ENCODE peak calls at places on chromosomes 11 and 22, in six cellular contexts. W is HL-60, I is ovary, A is spleen, V is IMR-90, E is transverse colon. P is an unnamed sample.

GRCh38 chr11:62881579-62882427 is 1.1 kb downstream of the SLC3A2 start:
- DNase-seq in E (peak), W (peak), I (peak), V (peak), A (peak), P (peak)

GRCh38 chr11:12201016-12201985 is 90.9 kb downstream of the MICAL2 start:
- DNase-seq in I (peak), A (no peak), W (no peak), V (peak), E (no peak), P (peak)

GRCh38 chr11:93490996-93491618 is 52.1 kb downstream of the SMCO4 start:
- DNase-seq in E (no peak), V (no peak), I (no peak), W (no peak), A (no peak), P (no peak)

GRCh38 chr11:116053538-116053919 is 549.3 kb upstream of the CADM1 start:
- DNase-seq in V (no peak), A (no peak), E (no peak), W (no peak), I (no peak), P (no peak)

GRCh38 chr22:49825944-49826602 is 1.6 kb downstream of the BRD1 start:
- DNase-seq in E (peak), A (peak), V (peak), I (no peak), W (peak), P (peak)

GRCh38 chr11:114301927-114302326 is 5.7 kb downstream of the NNMT start:
- DNase-seq in W (no peak), A (no peak), V (no peak), I (no peak), E (no peak), P (no peak)

GRCh38 chr11:16612234-16612571 is 126.2 kb upstream of the C11orf58 start:
- DNase-seq in E (no peak), V (no peak), I (no peak), A (no peak), W (no peak), P (no peak)

GRCh38 chr22:41841085-41841712 is 8.3 kb downstream of the SREBF2 start:
- DNase-seq in W (no peak), E (peak), V (no peak), I (no peak), A (no peak), P (no peak)

GRCh38 chr11:73465019-73465675 is 88.9 kb downstream of the RELT start:
- DNase-seq in I (no peak), A (no peak), V (no peak), W (no peak), E (no peak), P (no peak)

GRCh38 chr11:2807276-2807681 is 78.3 kb downstream of the CDKN1C start:
- DNase-seq in E (peak), V (no peak), W (no peak), I (peak), A (peak), P (peak)

GRCh38 chr11:13160302-13160701 is 117.3 kb upstream of the BMAL1 start:
- DNase-seq in W (no peak), V (no peak), E (no peak), I (no peak), A (no peak), P (no peak)

GRCh38 chr22:27866136-27867091 is 52.6 kb downstream of the PITPNB start:
- DNase-seq in W (no peak), I (peak), E (no peak), A (no peak), V (peak), P (no peak)

GRCh38 chr11:106424111-106424510 is 346.6 kb downstream of the AASDHPPT start:
- DNase-seq in I (no peak), W (no peak), V (peak), E (no peak), A (no peak), P (no peak)

GRCh38 chr11:133815636-133816035 is 29.7 kb downstream of the SPATA19 start:
- DNase-seq in W (no peak), A (no peak), I (no peak), E (no peak), V (no peak), P (no peak)

GRCh38 chr11:87251560-87251959 is 213.8 kb downstream of the TMEM135 start:
- DNase-seq in W (no peak), A (no peak), I (no peak), V (peak), E (no peak), P (no peak)

GRCh38 chr22:23888615-23889401 is 5.4 kb upstream of the MIF start:
- DNase-seq in A (no peak), V (peak), E (no peak), I (no peak), W (no peak), P (no peak)

GRCh38 chr22:17732251-17732854 is 41.9 kb downstream of the BID start:
- DNase-seq in I (no peak), V (no peak), A (no peak), E (no peak), W (no peak), P (no peak)

GRCh38 chr11:63770763-63771162 is 2.2 kb upstream of the ZFTA start:
- DNase-seq in V (no peak), A (no peak), E (no peak), I (no peak), W (peak), P (no peak)

GRCh38 chr11:12864316-12865156 is 144.6 kb upstream of the RASSF10 start:
- DNase-seq in V (peak), E (no peak), I (peak), W (no peak), A (no peak), P (no peak)

GRCh38 chr22:49825436-49825835 is 2.2 kb downstream of the BRD1 start:
- DNase-seq in A (no peak), V (peak), E (no peak), I (no peak), W (no peak), P (no peak)

GRCh38 chr11:67371549-67372231 is 1.7 kb downstream of the CLCF1 start:
- DNase-seq in W (peak), E (no peak), V (peak), A (peak), I (peak), P (no peak)

GRCh38 chr11:67370351-67371076 is 2.9 kb downstream of the CLCF1 start:
- DNase-seq in I (peak), V (peak), E (no peak), A (no peak), W (no peak), P (no peak)

GRCh38 chr11:67369801-67370284 is 3.6 kb downstream of the CLCF1 start:
- DNase-seq in V (peak), W (no peak), E (no peak), I (peak), A (no peak), P (no peak)

GRCh38 chr11:67372232-67372992 is 986 bp downstream of the CLCF1 start:
- DNase-seq in I (peak), W (peak), V (no peak), A (peak), E (no peak), P (peak)

DNA sequence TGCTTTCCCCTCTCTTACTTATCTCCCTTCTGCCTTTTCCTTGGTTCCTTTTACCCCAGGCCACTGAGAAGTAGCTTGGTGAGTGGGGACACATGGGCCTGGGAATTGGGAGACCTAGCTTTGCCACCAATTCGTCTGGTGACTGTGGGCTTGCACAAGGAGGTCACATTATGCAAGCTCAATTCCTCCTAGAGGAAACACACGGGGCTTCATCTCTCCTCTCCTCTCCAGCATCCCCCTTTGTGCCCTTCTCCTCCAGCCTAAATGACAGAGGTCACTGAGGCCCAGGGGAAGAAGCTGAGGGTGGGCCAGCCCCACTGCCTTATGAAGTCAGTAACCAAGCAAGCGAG is 2.2 kb downstream of the CLCF1 start:
- DNase-seq in A (no peak), V (no peak), W (peak), I (no peak), E (no peak), P (no peak)
- H3K27ac ChIP-seq in A (peak), V (peak), W (peak), I (peak), E (peak), P (no peak)

GRCh38 chr22:37508431-37508963 is 10.7 kb downstream of the CARD10 start:
- DNase-seq in W (no peak), I (no peak), V (no peak), E (no peak), A (no peak), P (peak)
- H3K27ac ChIP-seq in W (no peak), I (no peak), V (no peak), E (peak), A (no peak), P (peak)

DNA sequence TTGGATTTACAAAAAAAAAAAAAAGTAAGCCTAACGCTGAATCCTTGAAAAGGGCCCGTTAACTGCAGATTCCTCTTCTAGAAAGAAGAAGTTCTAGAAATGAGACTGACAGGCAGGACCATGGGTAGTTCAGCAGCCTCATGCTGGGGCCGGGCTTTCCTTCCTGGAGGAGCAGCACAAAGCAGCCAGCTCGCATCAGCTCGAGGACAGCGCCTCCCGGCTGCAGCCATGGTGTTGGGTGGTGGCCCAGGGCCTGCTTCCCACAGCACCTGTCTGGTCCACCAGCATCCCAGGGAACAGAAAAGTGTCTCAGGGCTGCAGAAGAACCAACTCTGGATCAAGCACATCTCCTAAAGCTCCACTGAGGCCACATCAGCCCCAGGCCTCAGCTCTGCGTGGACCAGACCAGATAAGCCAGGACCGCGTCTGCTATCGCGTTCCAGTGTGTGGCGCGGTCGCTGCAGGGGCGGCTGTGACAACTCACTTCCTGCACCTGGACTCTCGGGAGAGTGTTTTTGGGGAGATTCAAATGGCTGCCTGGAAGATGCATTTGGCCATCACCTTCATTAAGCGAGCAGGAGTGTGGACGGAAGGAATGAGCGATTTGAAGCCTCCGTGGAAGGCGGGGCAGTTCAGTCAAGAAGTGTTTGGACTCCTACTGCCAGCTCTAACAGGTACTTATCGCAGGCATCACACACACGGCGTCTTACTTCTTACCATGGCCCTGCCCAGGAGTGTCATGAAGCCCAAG is 53.5 kb downstream of the MYH9 start:
- DNase-seq in V (no peak), A (peak), I (no peak), W (peak), E (peak), P (no peak)
- H3K27ac ChIP-seq in V (peak), A (peak), I (no peak), W (peak), E (peak), P (peak)

DNA sequence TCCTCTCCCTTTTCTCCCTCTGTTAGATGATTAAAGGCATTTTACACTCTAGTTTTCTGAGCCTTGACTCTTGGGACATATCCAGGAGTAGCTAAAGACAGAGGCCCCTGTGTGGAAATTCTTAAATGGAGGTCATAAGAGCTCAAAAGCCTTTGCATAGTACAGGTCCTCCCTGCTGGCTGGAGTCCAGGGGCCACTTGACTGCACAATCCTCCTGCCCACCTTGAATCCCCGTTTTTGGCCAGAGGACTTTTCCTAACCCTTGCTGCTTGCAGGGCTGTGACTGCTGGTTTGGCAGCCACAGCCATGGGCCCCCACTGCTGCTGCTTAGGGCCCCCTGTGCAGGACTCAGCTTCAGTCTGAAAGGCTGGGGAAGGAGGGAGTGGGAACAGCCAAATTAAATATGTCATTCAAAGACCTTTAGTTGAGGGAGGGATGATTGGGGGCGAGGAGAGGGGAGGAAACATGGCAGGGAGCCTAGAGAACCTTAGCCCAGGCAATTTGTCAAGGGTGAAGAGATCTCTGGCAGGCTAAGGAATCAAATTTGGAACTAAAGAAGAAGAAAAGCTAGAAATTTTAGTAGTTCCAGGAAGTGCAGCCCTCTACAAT is 33.3 kb downstream of the ARHGAP1 start:
- DNase-seq in V (no peak), I (peak), E (no peak), W (no peak), A (no peak), P (no peak)
- H3K27ac ChIP-seq in V (no peak), I (no peak), E (peak), W (peak), A (peak), P (no peak)

DNA sequence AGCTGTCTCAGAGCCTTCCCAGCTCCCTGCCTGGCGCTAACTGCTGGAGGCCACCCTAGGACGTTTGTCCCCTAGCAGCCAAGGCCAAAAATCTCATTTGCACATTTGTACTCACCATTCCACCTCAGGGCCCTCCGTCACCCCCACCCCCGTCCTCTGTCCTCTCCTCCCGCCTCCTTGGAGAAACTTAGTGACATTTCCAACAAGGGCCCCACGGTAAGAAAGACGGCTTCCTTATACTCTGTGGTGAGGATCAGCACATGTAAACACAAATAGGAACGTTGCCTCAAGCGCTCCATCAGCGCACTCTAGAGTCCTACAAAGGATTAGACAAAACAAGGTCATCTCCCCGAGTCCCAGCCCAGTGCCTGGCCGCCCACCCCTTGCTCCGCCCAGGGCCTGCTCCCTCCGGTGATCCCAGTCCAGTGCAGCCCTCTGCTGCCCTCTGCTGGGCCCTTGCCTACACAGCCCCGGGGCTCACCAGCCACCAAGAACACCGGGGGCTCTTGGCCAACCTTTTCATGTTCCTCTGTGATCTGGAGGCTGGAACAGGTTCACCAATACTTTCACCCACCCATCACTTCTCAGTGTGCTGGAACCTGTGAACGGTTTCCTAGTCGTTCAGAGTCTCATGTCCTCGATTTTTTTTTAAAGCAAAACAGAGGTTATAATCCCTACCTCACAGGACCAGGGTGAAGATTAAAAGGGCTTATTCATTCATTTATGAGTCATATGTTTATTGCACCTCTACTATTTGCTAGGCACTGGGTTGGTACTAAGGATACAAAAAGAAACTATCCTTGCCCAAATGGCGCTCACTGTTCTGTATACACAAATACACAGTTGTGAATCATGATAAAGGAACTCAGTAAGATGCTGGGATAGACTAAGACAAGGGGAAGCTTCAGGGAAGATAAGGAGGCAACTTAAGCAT is 15.2 kb upstream of the CTR9 start:
- DNase-seq in I (peak), E (peak), V (peak), A (peak), W (peak), P (peak)
- H3K27ac ChIP-seq in I (peak), E (peak), V (peak), A (peak), W (no peak), P (no peak)

GRCh38 chr11:96263361-96263763 is 79.6 kb downstream of the MAML2 start:
- DNase-seq in E (no peak), W (no peak), I (no peak), V (peak), A (no peak), P (no peak)
- H3K27ac ChIP-seq in E (peak), W (no peak), I (no peak), V (peak), A (peak), P (peak)

GRCh38 chr11:81967242-81967641 is 766.4 kb downstream of the FAM181B start:
- DNase-seq in A (no peak), W (no peak), V (no peak), E (no peak), I (no peak), P (no peak)
- H3K27ac ChIP-seq in A (no peak), W (no peak), V (no peak), E (no peak), I (no peak), P (no peak)

DNA sequence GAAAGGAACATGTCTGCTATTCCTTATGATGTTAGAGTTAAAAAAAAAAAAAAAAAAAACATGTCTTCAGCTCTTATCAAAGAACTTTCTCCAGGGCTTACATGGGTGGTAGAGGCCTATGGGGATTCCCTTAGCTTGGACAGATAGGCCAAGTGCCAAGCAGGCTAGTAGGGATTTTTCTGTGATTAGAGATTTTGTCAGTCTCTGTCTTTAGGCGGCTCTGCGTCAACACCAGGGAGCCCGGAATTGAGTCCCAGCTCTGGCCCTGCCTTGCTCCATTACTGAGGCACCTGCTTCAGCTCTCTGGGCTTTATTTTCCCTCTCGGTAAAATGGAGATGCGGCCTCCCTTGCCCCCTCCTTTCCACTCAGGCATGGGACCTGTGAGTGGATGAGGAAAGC is 13.1 kb downstream of the CRY2 start:
- DNase-seq in E (no peak), W (no peak), V (no peak), I (no peak), A (no peak), P (no peak)
- H3K27ac ChIP-seq in E (peak), W (no peak), V (peak), I (peak), A (peak), P (peak)

P was measured in kidney.